ENCODE peak calls at places on chromosome 1, in four cellular contexts. Y, G, R and B are unnamed samples.

GRCh38 chr1:10941891-10942541 is 70.4 kb upstream of the TARDBP start:
- DNase-seq in Y (no peak), R (no peak), G (peak; percentile 64), B (peak; percentile 86)

GRCh38 chr1:44059181-44059661 is 28.0 kb upstream of the SLC6A9 start:
- DNase-seq in Y (no peak), R (no peak), G (no peak), B (no peak)

GRCh38 chr1:221574529-221574928 is 167.4 kb downstream of the DUSP10 start:
- DNase-seq in R (no peak), G (no peak), Y (no peak), B (no peak)

GRCh38 chr1:247442164-247442563 is 15.7 kb downstream of the OR2B11 start:
- DNase-seq in Y (no peak), G (no peak), R (no peak), B (no peak)

GRCh38 chr1:209585672-209586071 is 2.2 kb downstream of the CAMK1G start:
- DNase-seq in R (no peak), G (peak; percentile 20), Y (no peak), B (no peak)

GRCh38 chr1:10424034-10424433 is 6.2 kb upstream of the CENPS start:
- DNase-seq in Y (no peak), R (no peak), G (peak; percentile 39), B (no peak)

GRCh38 chr1:227899141-227899819 is 48.5 kb downstream of the WNT9A start:
- DNase-seq in R (peak; percentile 23), Y (no peak), G (peak; percentile 6), B (no peak)

GRCh38 chr1:71273326-71273725 is 192.5 kb upstream of the ZRANB2 start:
- DNase-seq in R (no peak), Y (no peak), G (no peak), B (no peak)

GRCh38 chr1:181192277-181192676 is 103.8 kb downstream of the IER5 start:
- DNase-seq in G (no peak), Y (no peak), R (no peak), B (no peak)

GRCh38 chr1:177346960-177347359 is 176.2 kb downstream of the BRINP2 start:
- DNase-seq in R (peak; percentile 75), G (no peak), Y (no peak), B (no peak)

GRCh38 chr1:111369177-111369576 is 58.4 kb downstream of the OVGP1 start:
- DNase-seq in Y (no peak), R (no peak), G (no peak), B (no peak)

GRCh38 chr1:43272576-43273571 is 3.1 kb downstream of the TMEM125 start:
- DNase-seq in G (no peak), Y (no peak), R (no peak), B (no peak)

GRCh38 chr1:27349784-27350672 is 8.2 kb downstream of the SYTL1 start:
- DNase-seq in Y (no peak), R (peak; percentile 71), G (peak; percentile 65), B (peak; percentile 93)

GRCh38 chr1:154186177-154186576 is 5.7 kb downstream of the TPM3 start:
- DNase-seq in G (no peak), Y (no peak), R (no peak), B (peak; percentile 55)

GRCh38 chr1:67166196-67166595 is at the start of gene IL23R:
- DNase-seq in Y (no peak), G (no peak), R (no peak), B (no peak)

GRCh38 chr1:16984717-16985116 is 4.3 kb upstream of the MFAP2 start:
- DNase-seq in R (peak; percentile 46), Y (no peak), G (peak; percentile 87), B (no peak)

GRCh38 chr1:205365945-205366463 is 9.3 kb upstream of the KLHDC8A start:
- DNase-seq in G (no peak), R (peak; percentile 58), Y (no peak), B (no peak)

GRCh38 chr1:53025034-53025777 is 36.8 kb upstream of the PODN start:
- DNase-seq in G (peak; percentile 76), Y (no peak), R (peak; percentile 37), B (peak; percentile 56)

GRCh38 chr1:173473599-173474011 is 3.5 kb upstream of the PRDX6 start:
- DNase-seq in G (no peak), Y (no peak), R (no peak), B (no peak)

GRCh38 chr1:187244623-187245022 is 415.9 kb downstream of the PLA2G4A start:
- DNase-seq in Y (no peak), R (no peak), G (no peak), B (no peak)

GRCh38 chr1:161784963-161785362 is 18.8 kb downstream of the ATF6 start:
- DNase-seq in R (no peak), Y (no peak), G (no peak), B (no peak)

GRCh38 chr1:44405041-44405803 is at the start of gene RNF220:
- DNase-seq in Y (no peak), R (no peak), G (no peak), B (peak; percentile 48)

GRCh38 chr1:72724951-72725863 is 442.9 kb upstream of the NEGR1 start:
- DNase-seq in Y (no peak), G (no peak), R (no peak), B (no peak)

GRCh38 chr1:89043940-89044339 is 21.1 kb downstream of the GBP1 start:
- DNase-seq in R (no peak), Y (no peak), G (no peak), B (no peak)